ENCODE peak calls at places on chromosomes 13 and 19, in ten cellular contexts. A, S, N, B, G, T, P, M, R and E are unnamed samples.

GRCh38 chr13:28329395-28330158 is 165.4 kb downstream of the FLT1 start:
- DNase-seq in P (no peak), R (no peak), G (no peak), A (no peak), T (no peak), S (peak; percentile 24), N (no peak), M (peak; percentile 97), B (no peak), E (no peak)

GRCh38 chr19:21483589-21484170 is 21.7 kb upstream of the ZNF429 start:
- DNase-seq in A (no peak), B (no peak), P (peak; percentile 66), R (peak; percentile 66), S (peak; percentile 51), T (peak; percentile 44), M (no peak), N (peak; percentile 51), G (peak; percentile 51), E (peak; percentile 54)

GRCh38 chr13:53159439-53159838 is 130.8 kb downstream of the OLFM4 start:
- DNase-seq in M (no peak), T (no peak), S (no peak), R (no peak), B (no peak), G (no peak), P (no peak), A (no peak), N (no peak), E (no peak)

GRCh38 chr13:23790591-23791170 is 98.5 kb downstream of the MIPEP start:
- DNase-seq in B (no peak), A (peak; percentile 62), N (no peak), M (peak; percentile 82), P (no peak), R (no peak), T (no peak), G (no peak), S (no peak), E (no peak)

GRCh38 chr19:39335168-39335567 is 675 bp downstream of the GMFG start:
- DNase-seq in G (no peak), P (no peak), M (no peak), S (no peak), N (no peak), R (no peak), T (peak; percentile 24), B (no peak), A (no peak), E (no peak)

GRCh38 chr13:44565881-44566280 is 10.2 kb downstream of the TSC22D1 start:
- DNase-seq in G (no peak), T (no peak), R (no peak), M (peak; percentile 23), S (no peak), B (no peak), N (no peak), P (no peak), A (no peak), E (no peak)

GRCh38 chr19:41597600-41598041 is 21.7 kb downstream of the CEACAM21 start:
- DNase-seq in A (peak; percentile 72), N (peak; percentile 59), P (peak; percentile 33), G (peak; percentile 70), B (peak; percentile 51), R (peak; percentile 76), S (peak; percentile 43), M (peak; percentile 55), T (peak; percentile 76), E (peak; percentile 71)

GRCh38 chr19:7366701-7367420 is 18.1 kb downstream of the ARHGEF18 start:
- DNase-seq in N (no peak), T (no peak), M (peak; percentile 33), R (no peak), P (no peak), A (peak; percentile 20), S (no peak), B (peak; percentile 66), G (no peak), E (no peak)

GRCh38 chr13:27065582-27065981 is 106.0 kb downstream of the USP12 start:
- DNase-seq in M (no peak), A (no peak), N (no peak), R (no peak), P (no peak), S (no peak), T (no peak), B (no peak), G (no peak), E (no peak)

GRCh38 chr13:66348745-66349720 is 881.1 kb downstream of the PCDH9 start:
- DNase-seq in B (no peak), A (no peak), M (no peak), T (no peak), S (no peak), N (peak; percentile 35), R (no peak), G (no peak), P (no peak), E (no peak)

GRCh38 chr19:3670258-3670795 is 29.9 kb downstream of the PIP5K1C start:
- DNase-seq in R (peak; percentile 98), T (no peak), S (peak; percentile 96), N (peak; percentile 84), P (peak; percentile 83), G (peak; percentile 68), B (no peak), M (peak; percentile 84), A (peak; percentile 57), E (no peak)

GRCh38 chr13:45446181-45446580 is 18.6 kb upstream of the COG3 start:
- DNase-seq in B (peak; percentile 41), N (no peak), R (no peak), A (no peak), T (no peak), P (no peak), M (peak; percentile 51), G (no peak), S (no peak), E (no peak)

GRCh38 chr13:51816604-51817254 is 12.8 kb upstream of the DHRS12 start:
- DNase-seq in P (no peak), T (no peak), B (peak; percentile 51), G (no peak), A (no peak), R (no peak), N (no peak), M (no peak), S (no peak), E (no peak)

GRCh38 chr19:55078996-55079395 is 3.3 kb downstream of the EPS8L1 start:
- DNase-seq in M (no peak), B (no peak), P (no peak), T (no peak), G (no peak), S (no peak), A (no peak), N (peak; percentile 4), R (no peak), E (no peak)

DNA sequence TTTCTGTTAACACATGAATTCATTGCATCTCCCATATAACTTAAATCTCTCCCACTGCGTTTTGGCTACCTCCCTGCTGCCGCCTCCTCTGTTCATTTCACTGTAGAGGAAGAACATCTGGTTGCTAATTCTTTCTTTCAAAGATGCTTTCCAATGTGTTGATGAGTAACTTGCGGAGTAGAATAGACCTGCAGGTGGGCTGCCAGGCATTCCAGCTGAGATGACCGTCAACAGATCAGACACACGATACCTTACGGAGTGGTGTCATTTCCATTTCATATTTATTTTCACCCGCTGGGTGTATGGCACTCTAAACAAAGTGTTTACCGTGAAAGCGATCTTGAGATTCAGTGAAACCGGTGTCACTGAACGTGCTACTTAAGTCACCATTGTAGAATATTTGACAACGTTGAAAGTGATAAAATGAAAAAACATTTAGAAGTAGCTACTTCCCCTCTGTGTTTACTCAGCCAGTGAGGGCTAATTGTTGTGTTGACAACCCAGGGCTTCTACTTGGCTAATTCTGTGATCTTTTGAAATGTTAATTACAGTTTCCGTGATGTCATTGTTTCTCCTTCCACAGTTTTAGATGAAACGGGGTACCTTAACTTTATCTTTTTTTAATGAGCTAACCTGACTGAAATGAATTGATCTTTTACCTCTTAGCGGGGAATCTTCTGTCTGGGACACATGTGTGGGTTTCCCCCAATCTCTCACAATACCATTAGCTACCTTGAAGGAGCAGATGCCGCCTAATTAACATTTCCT is 228.5 kb upstream of the ARGLU1 start:
- DNase-seq in A (no peak), P (no peak), S (no peak), N (no peak), M (no peak), T (no peak), B (no peak), R (no peak), G (no peak), E (no peak)
- H3K4me3 ChIP-seq in A (no peak overlapping the region), P (no peak overlapping the region), S (no peak overlapping the region), N (peak overlapping the region; percentile 18), M (peak overlapping the region; percentile 26), T (peak overlapping the region; percentile 42), B (no peak overlapping the region), R (no peak overlapping the region), G (no peak overlapping the region), E (no peak overlapping the region)

GRCh38 chr19:33102893-33103292 is 21.9 kb downstream of the GPATCH1 start:
- DNase-seq in M (no peak), A (no peak), G (no peak), T (no peak), P (no peak), B (no peak), S (no peak), R (no peak), N (no peak), E (no peak)
- H3K36me3 ChIP-seq in M (peaks cover 38% of the 10 kb centered on the region), A (peaks cover 53% of the 10 kb centered on the region), G (peaks cover 30% of the 10 kb centered on the region), T (peaks cover 63% of the 10 kb centered on the region), P (no peaks in the 10 kb centered on the region), B (peaks cover 14% of the 10 kb centered on the region), S (no peaks in the 10 kb centered on the region), R (peaks cover 92% of the 10 kb centered on the region), N (peaks cover 98% of the 10 kb centered on the region), E (peaks cover 41% of the 10 kb centered on the region)

GRCh38 chr13:73061478-73062275 is 2.9 kb downstream of the KLF5 start:
- DNase-seq in P (no peak), M (no peak), T (no peak), R (no peak), A (no peak), N (no peak), S (no peak), G (no peak), B (peak; percentile 70), E (no peak)
- H3K4me3 ChIP-seq in P (peak overlapping the region; percentile 16), M (no peak overlapping the region), T (no peak overlapping the region), R (no peak overlapping the region), A (no peak overlapping the region), N (no peak overlapping the region), S (no peak overlapping the region), G (peak overlapping the region; percentile 9), B (peak overlapping the region; percentile 89), E (no peak overlapping the region)

GRCh38 chr19:56159009-56159501 is 16.8 kb upstream of the GALP start:
- DNase-seq in G (no peak), P (no peak), M (no peak), T (no peak), N (no peak), S (no peak), A (no peak), B (no peak), R (no peak), E (no peak)
- H3K36me3 ChIP-seq in G (peaks cover 5% of the 10 kb centered on the region), P (no peaks in the 10 kb centered on the region), M (peaks cover 39% of the 10 kb centered on the region), T (peaks cover 20% of the 10 kb centered on the region), N (peaks cover 41% of the 10 kb centered on the region), S (no peaks in the 10 kb centered on the region), A (peaks cover 8% of the 10 kb centered on the region), B (peaks cover 12% of the 10 kb centered on the region), R (peaks cover 78% of the 10 kb centered on the region), E (peaks cover 13% of the 10 kb centered on the region)

GRCh38 chr19:2478324-2478755 is 2.4 kb downstream of the GADD45B start:
- DNase-seq in M (peak; percentile 64), P (no peak), T (peak; percentile 61), B (peak; percentile 79), S (peak; percentile 71), R (peak; percentile 92), N (peak; percentile 77), G (peak; percentile 83), A (no peak), E (peak; percentile 63)
- H3K4me3 ChIP-seq in M (peak overlapping the region; percentile 84), P (peak overlapping the region; percentile 86), T (peak overlapping the region; percentile 90), B (peak overlapping the region; percentile 77), S (peak overlapping the region; percentile 64), R (peak overlapping the region; percentile 98), N (peak overlapping the region; percentile 77), G (peak overlapping the region; percentile 88), A (no peak overlapping the region), E (peak overlapping the region; percentile 100)

GRCh38 chr13:70634893-70635292 is 526.6 kb upstream of the KLHL1 start:
- DNase-seq in T (no peak), G (no peak), S (no peak), R (no peak), B (no peak), N (no peak), M (no peak), A (no peak), P (no peak), E (no peak)
- H3K36me3 ChIP-seq in T (no peaks in the 10 kb centered on the region), G (no peaks in the 10 kb centered on the region), S (no peaks in the 10 kb centered on the region), R (no peaks in the 10 kb centered on the region), B (no peaks in the 10 kb centered on the region), N (no peaks in the 10 kb centered on the region), M (no peaks in the 10 kb centered on the region), A (no peaks in the 10 kb centered on the region), P (no peaks in the 10 kb centered on the region), E (no peaks in the 10 kb centered on the region)